ENCODE peak calls at places on chromosomes 13 and 19, in seven cellular contexts. One of them, this sample, is unnamed.

GRCh38 chr19:44696939-44697669 is 1.8 kb upstream of the CEACAM16 start:
- DNase-seq in NB4: no peak
- DNase-seq in GM13976: no peak
- DNase-seq in gastrocnemius medialis: peak; percentile 13
- DNase-seq in thoracic aorta: no peak
- DNase-seq in fibroblast of pulmonary artery: no peak
- DNase-seq in coronary artery: no peak
- DNase-seq in this sample: no peak

GRCh38 chr19:49916839-49917733 is 11.9 kb upstream of the ATF5 start:
- DNase-seq in coronary artery: no peak
- DNase-seq in gastrocnemius medialis: no peak
- DNase-seq in GM13976: peak; percentile 52
- DNase-seq in thoracic aorta: no peak
- DNase-seq in NB4: peak; percentile 70
- DNase-seq in fibroblast of pulmonary artery: no peak
- DNase-seq in this sample: no peak

GRCh38 chr19:12665281-12665573 is 1.3 kb downstream of the MAN2B1 start:
- DNase-seq in NB4: peak; percentile 94
- DNase-seq in gastrocnemius medialis: no peak
- DNase-seq in coronary artery: no peak
- DNase-seq in thoracic aorta: no peak
- DNase-seq in fibroblast of pulmonary artery: no peak
- DNase-seq in GM13976: peak; percentile 82
- DNase-seq in this sample: peak; percentile 84

GRCh38 chr13:110392510-110393233 is 85.6 kb downstream of the COL4A2 start:
- DNase-seq in NB4: no peak
- DNase-seq in thoracic aorta: no peak
- DNase-seq in GM13976: no peak
- DNase-seq in fibroblast of pulmonary artery: peak; percentile 96
- DNase-seq in gastrocnemius medialis: no peak
- DNase-seq in coronary artery: no peak
- DNase-seq in this sample: no peak

GRCh38 chr13:39565036-39565949 is 37.7 kb downstream of the LHFPL6 start:
- DNase-seq in fibroblast of pulmonary artery: peak; percentile 93
- DNase-seq in thoracic aorta: no peak
- DNase-seq in coronary artery: no peak
- DNase-seq in NB4: no peak
- DNase-seq in GM13976: no peak
- DNase-seq in gastrocnemius medialis: no peak
- DNase-seq in this sample: no peak

GRCh38 chr13:112057736-112058518 is 9.0 kb upstream of the SOX1 start:
- DNase-seq in GM13976: no peak
- DNase-seq in fibroblast of pulmonary artery: no peak
- DNase-seq in NB4: no peak
- DNase-seq in thoracic aorta: no peak
- DNase-seq in gastrocnemius medialis: no peak
- DNase-seq in coronary artery: peak; percentile 28
- DNase-seq in this sample: no peak

GRCh38 chr13:82654143-82654542 is 1228.1 kb downstream of the SLITRK1 start:
- DNase-seq in GM13976: no peak
- DNase-seq in NB4: no peak
- DNase-seq in coronary artery: no peak
- DNase-seq in thoracic aorta: no peak
- DNase-seq in fibroblast of pulmonary artery: no peak
- DNase-seq in gastrocnemius medialis: no peak
- DNase-seq in this sample: no peak

GRCh38 chr13:66424417-66424816 is 805.7 kb downstream of the PCDH9 start:
- DNase-seq in GM13976: no peak
- DNase-seq in gastrocnemius medialis: no peak
- DNase-seq in NB4: no peak
- DNase-seq in fibroblast of pulmonary artery: peak; percentile 73
- DNase-seq in coronary artery: no peak
- DNase-seq in thoracic aorta: no peak
- DNase-seq in this sample: no peak

GRCh38 chr13:59534806-59535205 is 628.9 kb downstream of the DIAPH3 start:
- DNase-seq in GM13976: no peak
- DNase-seq in thoracic aorta: no peak
- DNase-seq in gastrocnemius medialis: no peak
- DNase-seq in fibroblast of pulmonary artery: no peak
- DNase-seq in NB4: no peak
- DNase-seq in coronary artery: no peak
- DNase-seq in this sample: no peak

GRCh38 chr19:46015961-46016425 is 6.9 kb downstream of the PGLYRP1 start:
- DNase-seq in thoracic aorta: no peak
- DNase-seq in gastrocnemius medialis: no peak
- DNase-seq in NB4: peak; percentile 7
- DNase-seq in GM13976: peak; percentile 63
- DNase-seq in fibroblast of pulmonary artery: no peak
- DNase-seq in coronary artery: no peak
- DNase-seq in this sample: peak; percentile 72

GRCh38 chr13:58097831-58098230 is 466.3 kb downstream of the PCDH17 start:
- DNase-seq in gastrocnemius medialis: no peak
- DNase-seq in GM13976: no peak
- DNase-seq in thoracic aorta: no peak
- DNase-seq in NB4: no peak
- DNase-seq in coronary artery: no peak
- DNase-seq in fibroblast of pulmonary artery: peak; percentile 3
- DNase-seq in this sample: no peak

GRCh38 chr13:35163674-35164073 is 221.6 kb downstream of the NBEA start:
- DNase-seq in fibroblast of pulmonary artery: no peak
- DNase-seq in coronary artery: no peak
- DNase-seq in GM13976: no peak
- DNase-seq in gastrocnemius medialis: no peak
- DNase-seq in NB4: no peak
- DNase-seq in thoracic aorta: no peak
- DNase-seq in this sample: peak; percentile 15

DNA sequence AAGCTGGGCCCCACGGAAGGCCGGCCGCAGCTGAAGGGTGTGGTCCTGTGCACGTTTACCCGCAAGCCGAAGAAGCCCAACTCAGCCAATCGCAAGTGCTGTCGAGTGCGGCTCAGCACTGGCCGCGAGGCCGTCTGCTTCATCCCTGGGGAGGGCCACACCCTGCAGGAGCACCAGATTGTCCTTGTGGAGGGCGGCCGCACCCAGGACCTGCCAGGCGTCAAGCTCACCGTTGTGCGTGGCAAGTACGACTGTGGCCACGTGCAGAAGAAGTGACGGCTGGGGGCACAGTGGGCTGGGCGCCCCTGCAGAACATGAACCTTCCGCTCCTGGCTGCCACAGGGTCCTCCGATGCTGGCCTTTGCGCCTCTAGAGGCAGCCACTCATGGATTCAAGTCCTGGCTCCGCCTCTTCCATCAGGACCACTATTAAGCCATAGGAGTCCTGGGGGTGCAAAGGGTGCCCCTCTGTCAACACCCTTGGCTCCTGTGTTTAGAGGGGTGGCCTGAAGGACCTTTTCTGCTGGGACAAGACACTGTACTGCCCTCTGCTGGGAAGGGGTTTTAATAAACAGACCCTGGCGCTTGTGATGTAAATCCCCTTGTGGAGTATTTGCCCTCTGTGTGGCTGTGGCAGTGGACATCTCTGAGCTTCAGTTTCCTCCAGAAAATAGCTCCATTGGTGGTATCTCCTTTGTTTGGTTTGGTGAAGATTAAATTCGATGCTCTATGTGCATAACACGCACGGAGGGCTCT is 1.9 kb downstream of the MRPS12 start:
- DNase-seq in NB4: peak; percentile 45
- DNase-seq in fibroblast of pulmonary artery: peak; percentile 68
- DNase-seq in gastrocnemius medialis: no peak
- DNase-seq in coronary artery: no peak
- DNase-seq in thoracic aorta: no peak
- DNase-seq in GM13976: no peak
- DNase-seq in this sample: peak; percentile 51
- TF ChIP-seq CTCF in NB4: peak; percentile 16
- TF ChIP-seq CTCF in fibroblast of pulmonary artery: peak; percentile 44
- TF ChIP-seq CTCF in gastrocnemius medialis: no peak
- TF ChIP-seq CTCF in coronary artery: no peak
- TF ChIP-seq CTCF in thoracic aorta: no peak
- TF ChIP-seq CTCF in GM13976: peak; percentile 16
- TF ChIP-seq CTCF in this sample: no peak

GRCh38 chr13:53200498-53201453 is 172.2 kb downstream of the OLFM4 start:
- DNase-seq in NB4: no peak
- DNase-seq in gastrocnemius medialis: no peak
- DNase-seq in coronary artery: no peak
- DNase-seq in fibroblast of pulmonary artery: peak; percentile 15
- DNase-seq in thoracic aorta: no peak
- DNase-seq in GM13976: peak; percentile 37
- DNase-seq in this sample: peak; percentile 72
- TF ChIP-seq CTCF in NB4: no peak
- TF ChIP-seq CTCF in gastrocnemius medialis: no peak
- TF ChIP-seq CTCF in coronary artery: no peak
- TF ChIP-seq CTCF in fibroblast of pulmonary artery: peak; percentile 17
- TF ChIP-seq CTCF in thoracic aorta: peak; percentile 26
- TF ChIP-seq CTCF in GM13976: no peak
- TF ChIP-seq CTCF in this sample: peak; percentile 35

GRCh38 chr13:46071590-46072249 is 19.2 kb upstream of the ZC3H13 start:
- DNase-seq in coronary artery: no peak
- DNase-seq in GM13976: peak; percentile 62
- DNase-seq in gastrocnemius medialis: no peak
- DNase-seq in fibroblast of pulmonary artery: no peak
- DNase-seq in thoracic aorta: no peak
- DNase-seq in NB4: peak; percentile 37
- DNase-seq in this sample: peak; percentile 59
- TF ChIP-seq CTCF in coronary artery: no peak
- TF ChIP-seq CTCF in GM13976: peak; percentile 27
- TF ChIP-seq CTCF in gastrocnemius medialis: no peak
- TF ChIP-seq CTCF in fibroblast of pulmonary artery: no peak
- TF ChIP-seq CTCF in thoracic aorta: no peak
- TF ChIP-seq CTCF in NB4: no peak
- TF ChIP-seq CTCF in this sample: peak; percentile 30

GRCh38 chr13:33109801-33110200 is 93.6 kb downstream of the KL start:
- DNase-seq in GM13976: no peak
- DNase-seq in NB4: no peak
- DNase-seq in coronary artery: no peak
- DNase-seq in gastrocnemius medialis: no peak
- DNase-seq in thoracic aorta: no peak
- DNase-seq in fibroblast of pulmonary artery: no peak
- DNase-seq in this sample: peak; percentile 46
- TF ChIP-seq CTCF in GM13976: peak; percentile 55
- TF ChIP-seq CTCF in NB4: peak; percentile 27
- TF ChIP-seq CTCF in coronary artery: no peak
- TF ChIP-seq CTCF in gastrocnemius medialis: no peak
- TF ChIP-seq CTCF in thoracic aorta: no peak
- TF ChIP-seq CTCF in fibroblast of pulmonary artery: peak; percentile 28
- TF ChIP-seq CTCF in this sample: peak; percentile 63

GRCh38 chr13:89951341-89951740 is 1396.1 kb upstream of the MIR17HG start:
- DNase-seq in coronary artery: no peak
- DNase-seq in gastrocnemius medialis: no peak
- DNase-seq in fibroblast of pulmonary artery: no peak
- DNase-seq in GM13976: no peak
- DNase-seq in NB4: no peak
- DNase-seq in thoracic aorta: no peak
- DNase-seq in this sample: no peak
- TF ChIP-seq CTCF in coronary artery: no peak
- TF ChIP-seq CTCF in gastrocnemius medialis: no peak
- TF ChIP-seq CTCF in fibroblast of pulmonary artery: no peak
- TF ChIP-seq CTCF in GM13976: no peak
- TF ChIP-seq CTCF in NB4: no peak
- TF ChIP-seq CTCF in thoracic aorta: no peak
- TF ChIP-seq CTCF in this sample: no peak

DNA sequence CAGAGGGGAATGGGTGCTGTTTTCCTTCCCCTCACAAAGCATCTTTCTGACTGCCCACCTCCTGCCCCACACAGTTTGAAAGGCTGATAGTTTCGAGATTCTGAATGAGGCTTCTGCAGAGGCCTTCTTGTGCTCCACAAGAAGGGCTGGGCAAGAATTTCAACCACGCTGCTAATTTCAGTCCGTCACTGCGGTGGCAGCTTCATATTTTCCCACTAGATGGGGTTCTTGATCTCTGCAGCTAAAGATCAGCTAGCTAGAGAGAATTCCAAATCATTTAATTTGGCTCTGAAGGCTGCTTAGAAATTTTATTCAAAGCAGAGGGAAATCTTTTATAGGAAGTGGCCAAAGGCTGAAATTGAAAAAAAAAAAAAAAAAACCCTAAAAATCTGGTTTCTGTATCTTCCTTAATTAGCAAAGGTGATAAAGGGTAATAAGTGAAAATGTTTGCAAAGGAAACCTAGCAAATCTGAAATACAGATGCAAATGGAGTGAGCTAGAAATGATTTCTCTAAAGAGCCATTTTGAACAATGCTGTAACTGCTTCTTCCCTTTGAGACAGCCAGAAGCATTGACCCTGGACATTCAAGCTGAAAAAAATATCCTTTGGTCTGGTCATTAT is 38.0 kb upstream of the C13orf42 start:
- DNase-seq in NB4: peak; percentile 44
- DNase-seq in thoracic aorta: no peak
- DNase-seq in coronary artery: no peak
- DNase-seq in GM13976: no peak
- DNase-seq in gastrocnemius medialis: no peak
- DNase-seq in fibroblast of pulmonary artery: peak; percentile 77
- DNase-seq in this sample: no peak
- TF ChIP-seq CTCF in NB4: peak; percentile 47
- TF ChIP-seq CTCF in thoracic aorta: peak; percentile 44
- TF ChIP-seq CTCF in coronary artery: no peak
- TF ChIP-seq CTCF in GM13976: peak; percentile 25
- TF ChIP-seq CTCF in gastrocnemius medialis: no peak
- TF ChIP-seq CTCF in fibroblast of pulmonary artery: peak; percentile 71
- TF ChIP-seq CTCF in this sample: peak; percentile 9

GRCh38 chr19:29260477-29261317 is 47.7 kb upstream of the UQCRFS1 start:
- DNase-seq in thoracic aorta: no peak
- DNase-seq in gastrocnemius medialis: peak; percentile 22
- DNase-seq in fibroblast of pulmonary artery: peak; percentile 27
- DNase-seq in NB4: peak; percentile 62
- DNase-seq in GM13976: no peak
- DNase-seq in coronary artery: peak; percentile 17
- DNase-seq in this sample: peak; percentile 38
- TF ChIP-seq CTCF in thoracic aorta: no peak
- TF ChIP-seq CTCF in gastrocnemius medialis: peak; percentile 30
- TF ChIP-seq CTCF in fibroblast of pulmonary artery: peak; percentile 37
- TF ChIP-seq CTCF in NB4: peak; percentile 32
- TF ChIP-seq CTCF in GM13976: peak; percentile 20
- TF ChIP-seq CTCF in coronary artery: no peak
- TF ChIP-seq CTCF in this sample: peak; percentile 45

This sample was measured in GM20000.